ENCODE peak calls at places on chromosomes 6 and 20, in nine cellular contexts. T, G, E, Q, W, H, A, N and J are unnamed samples.

GRCh38 chr6:109801794-109802193 is 110.7 kb downstream of the FIG4 start:
- DNase-seq in T (no peak), G (no peak), E (no peak), Q (no peak), W (no peak), H (no peak), A (no peak), N (no peak), J (no peak)

GRCh38 chr20:63836335-63837133 is 5.5 kb upstream of the ZBTB46 start:
- DNase-seq in T (no peak), G (no peak), E (no peak), Q (no peak), W (no peak), H (no peak), A (peak), N (no peak), J (peak)

GRCh38 chr6:130781557-130781956 is 45.6 kb upstream of the SMLR1 start:
- DNase-seq in T (no peak), G (no peak), E (no peak), Q (no peak), W (no peak), H (no peak), A (no peak), N (no peak), J (no peak)

GRCh38 chr6:52415917-52416628 is 4.1 kb upstream of the EFHC1 start:
- DNase-seq in T (no peak), G (peak), E (no peak), Q (no peak), W (no peak), H (no peak), A (no peak), N (no peak), J (no peak)

GRCh38 chr6:35737413-35738211 is 780 bp downstream of the ARMC12 start:
- DNase-seq in T (peak), G (peak), E (peak), Q (no peak), W (peak), H (no peak), A (peak), N (no peak), J (peak)

GRCh38 chr6:110039996-110040383 is 61.9 kb downstream of the GPR6 start:
- DNase-seq in T (no peak), G (peak), E (peak), Q (no peak), W (no peak), H (no peak), A (peak), N (peak), J (peak)

GRCh38 chr20:36497856-36498255 is 43.5 kb upstream of the MYL9 start:
- DNase-seq in T (no peak), G (no peak), E (peak), Q (no peak), W (no peak), H (no peak), A (no peak), N (no peak), J (no peak)

GRCh38 chr6:11139051-11139960 is 27.8 kb upstream of the ERVFRD-1 start:
- DNase-seq in T (peak), G (peak), E (no peak), Q (no peak), W (no peak), H (no peak), A (no peak), N (no peak), J (no peak)

GRCh38 chr6:22737331-22737730 is 168.0 kb downstream of the HDGFL1 start:
- DNase-seq in T (peak), G (peak), E (peak), Q (no peak), W (peak), H (no peak), A (peak), N (peak), J (peak)

GRCh38 chr6:34374112-34374907 is 18.2 kb downstream of the NUDT3 start:
- DNase-seq in T (no peak), G (no peak), E (no peak), Q (no peak), W (peak), H (no peak), A (no peak), N (no peak), J (no peak)

GRCh38 chr20:50416930-50417329 is 93.3 kb upstream of the PTPN1 start:
- DNase-seq in T (no peak), G (no peak), E (no peak), Q (no peak), W (no peak), H (no peak), A (no peak), N (no peak), J (no peak)

GRCh38 chr6:26159417-26160273 is 72.4 kb downstream of the HFE start:
- DNase-seq in T (no peak), G (no peak), E (no peak), Q (no peak), W (no peak), H (no peak), A (peak), N (no peak), J (peak)

GRCh38 chr6:21998539-21998938 is 298.3 kb downstream of the PRL start:
- DNase-seq in T (no peak), G (no peak), E (no peak), Q (no peak), W (no peak), H (no peak), A (peak), N (no peak), J (no peak)

GRCh38 chr6:15842718-15843117 is 179.9 kb upstream of the DTNBP1 start:
- DNase-seq in T (peak), G (no peak), E (no peak), Q (no peak), W (no peak), H (no peak), A (no peak), N (no peak), J (no peak)

GRCh38 chr6:98824907-98825601 is 9.3 kb upstream of the POU3F2 start:
- DNase-seq in T (no peak), G (no peak), E (no peak), Q (no peak), W (no peak), H (no peak), A (no peak), N (no peak), J (no peak)

GRCh38 chr6:84227044-84227433 is 404 bp downstream of the CEP162 start:
- DNase-seq in T (no peak), G (no peak), E (peak), Q (no peak), W (peak), H (no peak), A (no peak), N (no peak), J (no peak)

GRCh38 chr6:136250686-136251008 is 536 bp upstream of the MTFR2 start:
- DNase-seq in T (no peak), G (no peak), E (no peak), Q (no peak), W (no peak), H (no peak), A (no peak), N (no peak), J (no peak)

GRCh38 chr6:170166511-170167122 is 124.3 kb downstream of the DLL1 start:
- DNase-seq in T (no peak), G (no peak), E (no peak), Q (no peak), W (no peak), H (no peak), A (no peak), N (no peak), J (peak)

GRCh38 chr20:1861347-1861987 is 33.7 kb upstream of the SIRPA start:
- DNase-seq in T (peak), G (peak), E (no peak), Q (no peak), W (no peak), H (no peak), A (no peak), N (no peak), J (no peak)

GRCh38 chr6:145929037-145929633 is 35.0 kb downstream of the SHPRH start:
- DNase-seq in T (peak), G (peak), E (peak), Q (no peak), W (peak), H (no peak), A (no peak), N (no peak), J (peak)

GRCh38 chr20:3701061-3701998 is 11.1 kb downstream of the SIGLEC1 start:
- DNase-seq in T (no peak), G (no peak), E (no peak), Q (no peak), W (no peak), H (no peak), A (no peak), N (no peak), J (no peak)

GRCh38 chr20:36102809-36103596 is 51.5 kb upstream of the EPB41L1 start:
- DNase-seq in T (no peak), G (no peak), E (peak), Q (no peak), W (no peak), H (no peak), A (no peak), N (peak), J (no peak)

GRCh38 chr6:142846883-142847287 is 98.1 kb downstream of the HIVEP2 start:
- DNase-seq in T (peak), G (peak), E (no peak), Q (peak), W (no peak), H (no peak), A (no peak), N (peak), J (peak)

GRCh38 chr20:17936791-17937687 is 31.6 kb downstream of the SNX5 start:
- DNase-seq in T (peak), G (no peak), E (peak), Q (no peak), W (no peak), H (no peak), A (no peak), N (no peak), J (no peak)

GRCh38 chr20:33539129-33539528 is 49.2 kb downstream of the CBFA2T2 start:
- DNase-seq in T (no peak), G (peak), E (no peak), Q (no peak), W (no peak), H (no peak), A (no peak), N (no peak), J (no peak)

GRCh38 chr20:38117635-38118034 is 47.4 kb downstream of the TGM2 start:
- DNase-seq in T (peak), G (peak), E (no peak), Q (peak), W (no peak), H (no peak), A (no peak), N (no peak), J (no peak)

GRCh38 chr6:134822920-134823430 is 126.9 kb downstream of the ALDH8A1 start:
- DNase-seq in T (peak), G (peak), E (peak), Q (peak), W (peak), H (no peak), A (peak), N (no peak), J (peak)

GRCh38 chr6:72783667-72784066 is 161.8 kb downstream of the KCNQ5 start:
- DNase-seq in T (peak), G (peak), E (no peak), Q (peak), W (no peak), H (no peak), A (no peak), N (no peak), J (no peak)

GRCh38 chr6:168097221-168097620 is 18.2 kb upstream of the FRMD1 start:
- DNase-seq in T (no peak), G (no peak), E (no peak), Q (no peak), W (no peak), H (no peak), A (no peak), N (no peak), J (no peak)

GRCh38 chr6:135299256-135299655 is 118.1 kb downstream of the MYB start:
- DNase-seq in T (peak), G (no peak), E (no peak), Q (no peak), W (no peak), H (no peak), A (no peak), N (no peak), J (no peak)